ENCODE peak calls at places on chromosomes 16 and 17, in six cellular contexts. One of them, this sample, is unnamed.

GRCh38 chr16:70805787-70806186 is 4.8 kb upstream of the VAC14 start:
- DNase-seq in stomach: no peak
- DNase-seq in brain microvascular endothelial cell: peak; percentile 92
- DNase-seq in mucosa of descending colon: no peak
- DNase-seq in fibroblast of lung: peak; percentile 90
- DNase-seq in Peyer's patch: no peak
- DNase-seq in this sample: no peak

GRCh38 chr16:61926766-61927165 is 109.5 kb downstream of the CDH8 start:
- DNase-seq in stomach: no peak
- DNase-seq in brain microvascular endothelial cell: peak; percentile 65
- DNase-seq in mucosa of descending colon: no peak
- DNase-seq in fibroblast of lung: peak; percentile 21
- DNase-seq in Peyer's patch: no peak
- DNase-seq in this sample: no peak

GRCh38 chr17:83194761-83195329 is 115.4 kb downstream of the METRNL start:
- DNase-seq in stomach: no peak
- DNase-seq in brain microvascular endothelial cell: no peak
- DNase-seq in mucosa of descending colon: no peak
- DNase-seq in fibroblast of lung: peak; percentile 37
- DNase-seq in Peyer's patch: peak; percentile 11
- DNase-seq in this sample: no peak

GRCh38 chr16:63702981-63703590 is 1418.8 kb downstream of the CDH11 start:
- DNase-seq in stomach: peak; percentile 53
- DNase-seq in brain microvascular endothelial cell: no peak
- DNase-seq in mucosa of descending colon: no peak
- DNase-seq in fibroblast of lung: no peak
- DNase-seq in Peyer's patch: no peak
- DNase-seq in this sample: no peak

GRCh38 chr17:73643846-73644144 is 450 bp downstream of the SDK2 start:
- DNase-seq in stomach: no peak
- DNase-seq in brain microvascular endothelial cell: no peak
- DNase-seq in mucosa of descending colon: no peak
- DNase-seq in fibroblast of lung: no peak
- DNase-seq in Peyer's patch: no peak
- DNase-seq in this sample: no peak

GRCh38 chr16:79261461-79261860 is 339.1 kb downstream of the MAF start:
- DNase-seq in stomach: peak; percentile 53
- DNase-seq in brain microvascular endothelial cell: no peak
- DNase-seq in mucosa of descending colon: peak; percentile 73
- DNase-seq in fibroblast of lung: no peak
- DNase-seq in Peyer's patch: no peak
- DNase-seq in this sample: no peak

GRCh38 chr17:55295411-55296170 is 30.8 kb downstream of the HLF start:
- DNase-seq in stomach: peak; percentile 68
- DNase-seq in brain microvascular endothelial cell: peak; percentile 52
- DNase-seq in mucosa of descending colon: peak; percentile 47
- DNase-seq in fibroblast of lung: peak; percentile 27
- DNase-seq in Peyer's patch: peak; percentile 23
- DNase-seq in this sample: peak; percentile 30

GRCh38 chr16:75534560-75535205 is 1.2 kb downstream of the CHST5 start:
- DNase-seq in stomach: no peak
- DNase-seq in brain microvascular endothelial cell: no peak
- DNase-seq in mucosa of descending colon: peak; percentile 46
- DNase-seq in fibroblast of lung: no peak
- DNase-seq in Peyer's patch: peak; percentile 5
- DNase-seq in this sample: no peak

GRCh38 chr16:87469186-87469585 is 23.6 kb downstream of the ZCCHC14 start:
- DNase-seq in stomach: no peak
- DNase-seq in brain microvascular endothelial cell: no peak
- DNase-seq in mucosa of descending colon: no peak
- DNase-seq in fibroblast of lung: no peak
- DNase-seq in Peyer's patch: no peak
- DNase-seq in this sample: no peak

GRCh38 chr16:87471278-87472141 is 21.3 kb downstream of the ZCCHC14 start:
- DNase-seq in stomach: no peak
- DNase-seq in brain microvascular endothelial cell: no peak
- DNase-seq in mucosa of descending colon: no peak
- DNase-seq in fibroblast of lung: no peak
- DNase-seq in Peyer's patch: no peak
- DNase-seq in this sample: no peak

GRCh38 chr16:87468550-87468949 is 24.3 kb downstream of the ZCCHC14 start:
- DNase-seq in stomach: no peak
- DNase-seq in brain microvascular endothelial cell: no peak
- DNase-seq in mucosa of descending colon: no peak
- DNase-seq in fibroblast of lung: no peak
- DNase-seq in Peyer's patch: no peak
- DNase-seq in this sample: no peak

GRCh38 chr16:87472142-87472778 is 20.6 kb downstream of the ZCCHC14 start:
- DNase-seq in stomach: no peak
- DNase-seq in brain microvascular endothelial cell: no peak
- DNase-seq in mucosa of descending colon: no peak
- DNase-seq in fibroblast of lung: no peak
- DNase-seq in Peyer's patch: no peak
- DNase-seq in this sample: no peak

DNA sequence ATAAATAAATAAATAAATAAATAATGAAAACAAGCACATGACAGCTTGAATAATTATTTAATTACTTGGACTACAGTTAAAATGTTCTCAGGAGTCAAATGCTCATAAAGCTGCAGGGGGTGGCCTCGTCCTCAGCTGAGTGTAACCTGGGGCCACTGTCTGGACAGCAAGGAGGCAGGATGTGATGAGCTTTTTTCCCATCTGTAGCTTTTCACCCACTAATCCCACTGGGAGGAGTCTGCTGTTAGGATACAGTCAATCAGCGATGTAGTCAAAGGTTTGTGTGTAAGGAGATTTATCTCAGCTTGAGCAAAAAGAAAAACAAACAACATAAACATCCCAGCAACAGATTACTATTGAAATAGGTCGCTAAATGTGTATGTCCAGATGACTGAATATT is 22.5 kb downstream of the ZCCHC14 start:
- DNase-seq in stomach: no peak
- DNase-seq in brain microvascular endothelial cell: no peak
- DNase-seq in mucosa of descending colon: no peak
- DNase-seq in fibroblast of lung: no peak
- DNase-seq in Peyer's patch: no peak
- DNase-seq in this sample: no peak
- H3K4me3 ChIP-seq in stomach: no peak overlapping the region
- H3K4me3 ChIP-seq in brain microvascular endothelial cell: no peak overlapping the region
- H3K4me3 ChIP-seq in mucosa of descending colon: no peak overlapping the region
- H3K4me3 ChIP-seq in fibroblast of lung: no peak overlapping the region
- H3K4me3 ChIP-seq in Peyer's patch: no peak overlapping the region
- H3K4me3 ChIP-seq in this sample: no peak overlapping the region

GRCh38 chr16:10577305-10578202 is 2.8 kb downstream of the EMP2 start:
- DNase-seq in stomach: no peak
- DNase-seq in brain microvascular endothelial cell: no peak
- DNase-seq in mucosa of descending colon: peak; percentile 49
- DNase-seq in fibroblast of lung: no peak
- DNase-seq in Peyer's patch: no peak
- DNase-seq in this sample: no peak

GRCh38 chr16:10578474-10579316 is 1.7 kb downstream of the EMP2 start:
- DNase-seq in stomach: peak; percentile 39
- DNase-seq in brain microvascular endothelial cell: no peak
- DNase-seq in mucosa of descending colon: peak; percentile 79
- DNase-seq in fibroblast of lung: peak; percentile 48
- DNase-seq in Peyer's patch: no peak
- DNase-seq in this sample: no peak

GRCh38 chr16:10579965-10580918 is at the start of gene EMP2:
- DNase-seq in stomach: peak; percentile 85
- DNase-seq in brain microvascular endothelial cell: peak; percentile 40
- DNase-seq in mucosa of descending colon: peak; percentile 91
- DNase-seq in fibroblast of lung: peak; percentile 73
- DNase-seq in Peyer's patch: peak; percentile 18
- DNase-seq in this sample: no peak

GRCh38 chr16:10581507-10581906 is 1.1 kb upstream of the EMP2 start:
- DNase-seq in stomach: no peak
- DNase-seq in brain microvascular endothelial cell: no peak
- DNase-seq in mucosa of descending colon: no peak
- DNase-seq in fibroblast of lung: no peak
- DNase-seq in Peyer's patch: no peak
- DNase-seq in this sample: no peak

GRCh38 chr16:10579575-10579964 is 828 bp downstream of the EMP2 start:
- DNase-seq in stomach: no peak
- DNase-seq in brain microvascular endothelial cell: no peak
- DNase-seq in mucosa of descending colon: no peak
- DNase-seq in fibroblast of lung: no peak
- DNase-seq in Peyer's patch: no peak
- DNase-seq in this sample: no peak
- H3K4me3 ChIP-seq in stomach: peak overlapping the region; percentile 87
- H3K4me3 ChIP-seq in brain microvascular endothelial cell: peak overlapping the region; percentile 82
- H3K4me3 ChIP-seq in mucosa of descending colon: peak overlapping the region; percentile 78
- H3K4me3 ChIP-seq in fibroblast of lung: peak overlapping the region; percentile 63
- H3K4me3 ChIP-seq in Peyer's patch: peak overlapping the region; percentile 63
- H3K4me3 ChIP-seq in this sample: no peak overlapping the region

GRCh38 chr17:77475012-77475976 is 334.5 kb downstream of the SEC14L1 start:
- DNase-seq in stomach: no peak
- DNase-seq in brain microvascular endothelial cell: peak; percentile 86
- DNase-seq in mucosa of descending colon: no peak
- DNase-seq in fibroblast of lung: peak; percentile 98
- DNase-seq in Peyer's patch: peak; percentile 72
- DNase-seq in this sample: peak; percentile 37

GRCh38 chr17:77473615-77474226 is 333.0 kb downstream of the SEC14L1 start:
- DNase-seq in stomach: no peak
- DNase-seq in brain microvascular endothelial cell: no peak
- DNase-seq in mucosa of descending colon: no peak
- DNase-seq in fibroblast of lung: no peak
- DNase-seq in Peyer's patch: no peak
- DNase-seq in this sample: no peak

GRCh38 chr17:77476006-77476405 is 335.2 kb downstream of the SEC14L1 start:
- DNase-seq in stomach: no peak
- DNase-seq in brain microvascular endothelial cell: no peak
- DNase-seq in mucosa of descending colon: no peak
- DNase-seq in fibroblast of lung: no peak
- DNase-seq in Peyer's patch: no peak
- DNase-seq in this sample: no peak

GRCh38 chr17:77472837-77473214 is 332.1 kb downstream of the SEC14L1 start:
- DNase-seq in stomach: no peak
- DNase-seq in brain microvascular endothelial cell: no peak
- DNase-seq in mucosa of descending colon: no peak
- DNase-seq in fibroblast of lung: no peak
- DNase-seq in Peyer's patch: no peak
- DNase-seq in this sample: no peak

GRCh38 chr17:77474292-77474988 is 333.7 kb downstream of the SEC14L1 start:
- DNase-seq in stomach: no peak
- DNase-seq in brain microvascular endothelial cell: no peak
- DNase-seq in mucosa of descending colon: no peak
- DNase-seq in fibroblast of lung: peak; percentile 66
- DNase-seq in Peyer's patch: no peak
- DNase-seq in this sample: no peak
- H3K4me3 ChIP-seq in stomach: no peak overlapping the region
- H3K4me3 ChIP-seq in brain microvascular endothelial cell: no peak overlapping the region
- H3K4me3 ChIP-seq in mucosa of descending colon: no peak overlapping the region
- H3K4me3 ChIP-seq in fibroblast of lung: no peak overlapping the region
- H3K4me3 ChIP-seq in Peyer's patch: no peak overlapping the region
- H3K4me3 ChIP-seq in this sample: no peak overlapping the region

GRCh38 chr16:29906520-29907244 is 6.4 kb downstream of the ASPHD1 start:
- DNase-seq in stomach: no peak
- DNase-seq in brain microvascular endothelial cell: no peak
- DNase-seq in mucosa of descending colon: no peak
- DNase-seq in fibroblast of lung: no peak
- DNase-seq in Peyer's patch: no peak
- DNase-seq in this sample: no peak
- H3K4me3 ChIP-seq in stomach: no peak overlapping the region
- H3K4me3 ChIP-seq in brain microvascular endothelial cell: no peak overlapping the region
- H3K4me3 ChIP-seq in mucosa of descending colon: no peak overlapping the region
- H3K4me3 ChIP-seq in fibroblast of lung: no peak overlapping the region
- H3K4me3 ChIP-seq in Peyer's patch: no peak overlapping the region
- H3K4me3 ChIP-seq in this sample: no peak overlapping the region

DNA sequence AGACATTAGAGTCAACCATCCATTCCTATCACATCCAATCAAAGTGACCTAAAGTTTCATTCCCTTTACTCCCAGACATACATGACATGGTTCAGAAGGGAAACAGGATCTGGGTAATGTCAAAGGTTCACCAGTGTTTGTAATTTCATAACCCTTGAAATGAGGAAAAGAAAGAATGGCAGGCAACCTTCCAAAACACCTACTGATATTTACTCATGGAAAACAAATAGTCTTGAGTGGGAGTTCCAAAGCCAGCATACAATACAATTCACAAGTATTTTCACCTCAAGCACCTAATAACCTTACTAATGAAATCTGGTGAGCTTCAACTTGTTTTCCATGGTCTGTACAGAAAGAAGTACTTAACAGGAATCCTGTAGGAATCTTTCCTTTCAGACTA is 72.5 kb upstream of the AXIN2 start:
- DNase-seq in stomach: no peak
- DNase-seq in brain microvascular endothelial cell: no peak
- DNase-seq in mucosa of descending colon: no peak
- DNase-seq in fibroblast of lung: no peak
- DNase-seq in Peyer's patch: no peak
- DNase-seq in this sample: no peak
- H3K4me3 ChIP-seq in stomach: no peak overlapping the region
- H3K4me3 ChIP-seq in brain microvascular endothelial cell: no peak overlapping the region
- H3K4me3 ChIP-seq in mucosa of descending colon: no peak overlapping the region
- H3K4me3 ChIP-seq in fibroblast of lung: no peak overlapping the region
- H3K4me3 ChIP-seq in Peyer's patch: no peak overlapping the region
- H3K4me3 ChIP-seq in this sample: no peak overlapping the region

GRCh38 chr16:89623511-89624232 is 10.2 kb downstream of the DPEP1 start:
- DNase-seq in stomach: no peak
- DNase-seq in brain microvascular endothelial cell: peak; percentile 16
- DNase-seq in mucosa of descending colon: no peak
- DNase-seq in fibroblast of lung: no peak
- DNase-seq in Peyer's patch: no peak
- DNase-seq in this sample: no peak
- H3K4me3 ChIP-seq in stomach: no peak overlapping the region
- H3K4me3 ChIP-seq in brain microvascular endothelial cell: no peak overlapping the region
- H3K4me3 ChIP-seq in mucosa of descending colon: no peak overlapping the region
- H3K4me3 ChIP-seq in fibroblast of lung: no peak overlapping the region
- H3K4me3 ChIP-seq in Peyer's patch: no peak overlapping the region
- H3K4me3 ChIP-seq in this sample: no peak overlapping the region

DNA sequence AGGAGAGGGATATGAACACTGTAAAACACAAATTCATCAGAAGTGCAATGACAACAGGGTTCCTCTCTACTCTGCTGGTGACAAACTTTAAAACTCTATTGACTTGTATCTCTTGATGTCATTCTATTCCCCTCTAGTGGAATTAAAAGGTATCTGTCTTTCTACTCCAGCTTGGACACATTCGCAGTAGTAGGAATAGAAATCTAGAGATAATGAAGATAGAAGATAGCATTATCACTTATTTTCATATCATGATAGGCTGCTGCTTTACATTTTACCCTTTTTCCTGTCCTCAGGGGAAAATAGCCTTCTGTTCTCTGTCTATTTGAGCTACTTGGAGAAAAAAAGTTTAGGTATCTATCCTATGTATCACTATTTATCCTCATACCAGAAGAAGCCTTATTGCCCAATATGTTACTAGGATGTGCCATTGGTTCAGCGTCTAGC is 209.6 kb upstream of the CACNG5 start:
- DNase-seq in stomach: no peak
- DNase-seq in brain microvascular endothelial cell: no peak
- DNase-seq in mucosa of descending colon: no peak
- DNase-seq in fibroblast of lung: peak; percentile 26
- DNase-seq in Peyer's patch: no peak
- DNase-seq in this sample: no peak
- H3K4me3 ChIP-seq in stomach: no peak overlapping the region
- H3K4me3 ChIP-seq in brain microvascular endothelial cell: no peak overlapping the region
- H3K4me3 ChIP-seq in mucosa of descending colon: no peak overlapping the region
- H3K4me3 ChIP-seq in fibroblast of lung: no peak overlapping the region
- H3K4me3 ChIP-seq in Peyer's patch: no peak overlapping the region
- H3K4me3 ChIP-seq in this sample: no peak overlapping the region

This sample was measured in CD8-positive, alpha-beta T cell.